ENCODE peak calls at places on chromosomes 6 and 20, in nine cellular contexts. Q, Y, K, A, U, Z, E, I and H are unnamed samples.
A peak's percentile ranks its signal among the peaks of the same experiment; 100 is the strongest.

GRCh38 chr6:126804255-126805064 is 314.0 kb upstream of the RSPO3 start:
- DNase-seq in U (no peak), Q (peak; percentile 66), K (no peak), I (peak; percentile 78), E (no peak), Z (peak; percentile 18), Y (peak; percentile 54), A (peak; percentile 51), H (peak; percentile 62)

GRCh38 chr6:80338201-80338836 is 231.8 kb downstream of the BCKDHB start:
- DNase-seq in Z (peak; percentile 21), Q (peak; percentile 53), Y (peak; percentile 81), E (peak; percentile 50), A (peak; percentile 29), U (no peak), K (peak; percentile 38), I (peak; percentile 38), H (peak; percentile 63)

GRCh38 chr20:10360878-10361277 is 73.1 kb downstream of the MKKS start:
- DNase-seq in E (no peak), A (no peak), Q (no peak), K (no peak), I (peak; percentile 40), U (no peak), Y (no peak), Z (no peak), H (no peak)

GRCh38 chr20:63957690-63958441 is 1.6 kb upstream of the UCKL1 start:
- DNase-seq in Y (peak; percentile 39), I (no peak), U (no peak), Z (no peak), A (peak; percentile 59), K (no peak), Q (peak; percentile 65), E (peak; percentile 66), H (peak; percentile 65)

GRCh38 chr20:41871063-41871462 is 252.9 kb upstream of the CHD6 start:
- DNase-seq in K (no peak), E (no peak), Y (no peak), Q (no peak), U (no peak), I (no peak), A (no peak), Z (no peak), H (no peak)

GRCh38 chr6:34544776-34545471 is 11.2 kb downstream of the SPDEF start:
- DNase-seq in Y (no peak), Q (peak; percentile 8), K (no peak), I (no peak), Z (no peak), U (no peak), E (no peak), A (no peak), H (no peak)

GRCh38 chr20:43987018-43987417 is 72.4 kb downstream of the TOX2 start:
- DNase-seq in Z (no peak), Q (no peak), U (no peak), K (no peak), A (no peak), Y (no peak), I (no peak), E (no peak), H (no peak)

GRCh38 chr20:14117768-14118167 is 122.5 kb downstream of the MACROD2 start:
- DNase-seq in U (no peak), Q (peak; percentile 7), Z (no peak), I (no peak), Y (no peak), K (no peak), E (no peak), A (peak; percentile 7), H (no peak)

GRCh38 chr6:139249387-139249786 is 42.4 kb downstream of the TXLNB start:
- DNase-seq in Z (no peak), K (no peak), A (no peak), E (no peak), U (no peak), Y (peak; percentile 25), I (peak; percentile 73), Q (no peak), H (no peak)

GRCh38 chr6:17473554-17473953 is 80.2 kb downstream of the CAP2 start:
- DNase-seq in K (no peak), Q (no peak), E (no peak), Z (no peak), U (no peak), Y (no peak), A (no peak), I (no peak), H (no peak)

GRCh38 chr6:163291622-163292021 is 122.9 kb upstream of the QKI start:
- DNase-seq in Z (no peak), I (no peak), A (no peak), U (no peak), E (no peak), K (no peak), Y (no peak), Q (peak; percentile 78), H (no peak)

GRCh38 chr6:158793432-158793831 is 25.7 kb downstream of the EZR start:
- DNase-seq in K (no peak), E (no peak), Z (no peak), A (peak; percentile 72), Y (peak; percentile 75), I (peak; percentile 53), Q (peak; percentile 66), U (no peak), H (peak; percentile 71)

GRCh38 chr6:11414564-11414963 is 123.0 kb upstream of the TMEM170B start:
- DNase-seq in Z (no peak), U (no peak), Q (no peak), K (no peak), E (no peak), I (no peak), Y (peak; percentile 65), A (peak; percentile 98), H (peak; percentile 70)

GRCh38 chr20:50671626-50672025 is 19.7 kb downstream of the RIPOR3 start:
- DNase-seq in Y (no peak), K (no peak), A (no peak), E (no peak), Q (no peak), Z (no peak), I (no peak), U (no peak), H (no peak)

GRCh38 chr20:50673146-50673830 is 18.1 kb downstream of the RIPOR3 start:
- DNase-seq in I (no peak), Z (no peak), A (no peak), E (peak; percentile 36), K (no peak), U (no peak), Q (peak; percentile 41), Y (no peak), H (no peak)

GRCh38 chr20:50670126-50670862 is 21.0 kb downstream of the RIPOR3 start:
- DNase-seq in I (no peak), Q (no peak), E (no peak), U (no peak), Y (no peak), A (peak; percentile 97), K (no peak), Z (no peak), H (peak; percentile 47)

GRCh38 chr20:50673831-50674825 is 17.2 kb downstream of the RIPOR3 start:
- DNase-seq in Z (no peak), E (no peak), I (no peak), U (no peak), A (no peak), Q (no peak), K (no peak), Y (no peak), H (no peak)

DNA sequence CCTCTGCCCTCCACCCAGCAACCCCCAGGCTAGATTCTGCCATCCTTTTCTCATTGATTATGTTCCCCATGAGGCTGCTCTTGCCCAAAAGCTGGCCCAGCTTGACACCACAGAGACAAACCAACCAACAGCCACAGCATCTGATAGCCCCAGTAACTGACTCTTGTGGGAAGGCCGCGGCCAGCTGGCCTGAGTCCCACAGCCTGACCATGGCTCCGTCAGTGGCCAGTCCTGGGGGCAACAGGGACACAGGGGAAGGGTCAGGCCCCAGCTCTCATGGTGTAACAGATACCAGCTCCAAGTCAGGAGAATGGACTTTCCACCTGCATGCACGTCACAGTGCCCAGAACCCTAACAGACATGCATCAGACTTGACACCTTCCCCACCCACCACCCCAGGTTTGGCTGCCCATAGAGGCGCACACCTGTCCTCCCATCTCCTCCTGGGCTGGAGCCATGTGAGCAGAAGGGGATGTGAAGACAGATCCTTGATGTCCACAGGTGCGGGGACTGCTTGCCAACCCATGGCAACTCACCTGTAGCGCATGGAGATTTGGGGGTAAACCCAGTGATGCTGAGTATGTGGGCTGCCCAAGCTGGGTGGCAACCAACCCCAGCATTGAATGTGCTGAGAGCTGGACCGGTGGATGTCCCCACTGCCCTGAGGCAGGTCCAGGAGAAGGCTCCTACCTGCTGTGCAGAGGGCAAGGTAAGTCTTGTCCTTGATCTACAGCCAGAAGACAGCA is 18.8 kb downstream of the RIPOR3 start:
- DNase-seq in I (no peak), A (no peak), U (no peak), Y (no peak), Z (no peak), K (no peak), E (no peak), Q (no peak), H (no peak)
- TF ChIP-seq CTCF in I (no peak), A (no peak), U (no peak), Y (no peak), Z (no peak), K (no peak), E (no peak), Q (no peak), H (no peak)

GRCh38 chr6:161218222-161218621 is 55.6 kb downstream of the AGPAT4 start:
- DNase-seq in U (no peak), K (no peak), Z (no peak), Y (no peak), Q (peak; percentile 36), E (no peak), I (no peak), A (no peak), H (no peak)
- TF ChIP-seq CTCF in U (no peak), K (no peak), Z (no peak), Y (no peak), Q (peak; percentile 25), E (no peak), I (no peak), A (no peak), H (no peak)

DNA sequence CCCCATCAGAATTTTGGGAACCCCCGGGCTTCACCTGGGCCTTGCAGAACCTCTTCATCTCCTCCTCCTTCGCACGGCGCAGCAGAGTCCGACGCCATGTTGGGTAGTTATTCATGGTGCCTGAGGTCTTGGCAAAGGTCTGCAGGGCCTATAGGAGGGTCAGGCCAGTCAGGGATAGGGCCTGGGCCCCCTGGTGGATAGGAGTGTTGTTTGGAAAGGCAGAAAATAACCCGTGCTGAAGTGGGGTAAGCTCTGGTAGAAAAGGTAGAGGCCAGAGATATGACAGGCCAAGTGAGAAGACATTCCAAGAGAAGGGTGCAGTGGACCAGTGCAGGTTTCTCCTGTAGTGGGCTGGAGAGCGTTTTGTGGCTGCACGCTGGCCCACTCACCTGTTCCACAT is 4.9 kb downstream of the SMPD2 start:
- DNase-seq in U (no peak), K (no peak), A (no peak), I (no peak), Z (no peak), Y (no peak), E (no peak), Q (no peak), H (no peak)
- TF ChIP-seq CTCF in U (no peak), K (no peak), A (no peak), I (no peak), Z (no peak), Y (peak; percentile 8), E (no peak), Q (peak; percentile 16), H (no peak)

GRCh38 chr6:29694637-29695036 is 13.7 kb upstream of the ZFP57 start:
- DNase-seq in K (no peak), Z (no peak), U (no peak), Q (no peak), E (no peak), A (no peak), Y (no peak), I (no peak), H (no peak)

GRCh38 chr6:29696147-29697129 is 15.5 kb upstream of the ZFP57 start:
- DNase-seq in Z (peak; percentile 57), U (no peak), E (no peak), A (peak; percentile 21), Q (peak; percentile 24), I (peak; percentile 19), Y (peak; percentile 31), K (no peak), H (peak; percentile 57)
- TF ChIP-seq CTCF in Z (peak; percentile 73), U (peak; percentile 12), E (peak; percentile 51), A (peak; percentile 84), Q (peak; percentile 57), I (peak; percentile 60), Y (peak; percentile 53), K (no peak), H (peak; percentile 64)